ENCODE peak calls at places on chromosomes 1 and 21, in six cellular contexts. E, N, T, Z, V and L are unnamed samples.

GRCh38 chr21:35476616-35477395 is 427.7 kb upstream of the RUNX1 start:
- DNase-seq in E (no peak), V (peak; percentile 69), Z (no peak), T (no peak), N (no peak), L (no peak)

GRCh38 chr1:7375781-7376660 is 395.1 kb upstream of the VAMP3 start:
- DNase-seq in T (no peak), Z (no peak), E (no peak), N (no peak), V (no peak), L (no peak)

GRCh38 chr1:181204530-181204929 is 116.0 kb downstream of the IER5 start:
- DNase-seq in T (no peak), N (no peak), Z (no peak), V (no peak), E (no peak), L (no peak)

GRCh38 chr1:221858758-221859157 is 116.9 kb upstream of the DUSP10 start:
- DNase-seq in T (peak; percentile 8), N (no peak), V (peak; percentile 30), E (no peak), Z (no peak), L (peak; percentile 96)

GRCh38 chr1:159040206-159040605 is 30.5 kb downstream of the IFI16 start:
- DNase-seq in V (peak; percentile 34), Z (no peak), E (no peak), T (no peak), N (no peak), L (peak; percentile 2)

GRCh38 chr1:154295408-154296235 is 23.2 kb downstream of the HAX1 start:
- DNase-seq in T (no peak), E (no peak), Z (no peak), N (no peak), V (no peak), L (no peak)

GRCh38 chr1:248841702-248842395 is 3.8 kb downstream of the ZNF672 start:
- DNase-seq in V (peak; percentile 81), N (peak; percentile 51), T (peak; percentile 55), E (no peak), Z (peak; percentile 21), L (peak; percentile 43)

GRCh38 chr1:203325004-203325417 is 19.7 kb downstream of the BTG2 start:
- DNase-seq in Z (no peak), E (peak; percentile 83), N (no peak), T (no peak), V (no peak), L (no peak)

GRCh38 chr1:10824821-10825540 is 28.5 kb upstream of the CASZ1 start:
- DNase-seq in N (no peak), Z (no peak), E (no peak), V (peak; percentile 67), T (peak; percentile 27), L (peak; percentile 96)

GRCh38 chr1:99264201-99265021 is at the start of gene PLPPR4:
- DNase-seq in T (peak; percentile 2), E (peak; percentile 2), N (peak; percentile 34), Z (peak; percentile 38), V (peak; percentile 30), L (peak; percentile 4)

GRCh38 chr1:62247391-62248168 is 52.9 kb downstream of the L1TD1 start:
- DNase-seq in Z (no peak), N (no peak), E (no peak), T (no peak), V (no peak), L (no peak)

GRCh38 chr1:231327617-231328016 is 10.0 kb downstream of the EXOC8 start:
- DNase-seq in N (no peak), V (no peak), T (no peak), E (no peak), Z (no peak), L (no peak)

GRCh38 chr1:60598055-60598910 is 484.1 kb upstream of the NFIA start:
- DNase-seq in N (no peak), Z (no peak), T (no peak), V (no peak), E (no peak), L (no peak)

GRCh38 chr1:42518894-42519293 is 55.8 kb downstream of the CCDC30 start:
- DNase-seq in Z (no peak), N (no peak), V (no peak), T (no peak), E (no peak), L (no peak)

GRCh38 chr1:21891081-21891480 is 46.0 kb downstream of the HSPG2 start:
- DNase-seq in N (no peak), E (no peak), T (no peak), V (no peak), Z (no peak), L (no peak)

GRCh38 chr1:215418876-215419442 is 148.1 kb upstream of the KCTD3 start:
- DNase-seq in N (no peak), V (no peak), Z (no peak), E (no peak), T (no peak), L (no peak)

GRCh38 chr21:35450830-35451229 is 401.7 kb upstream of the RUNX1 start:
- DNase-seq in Z (no peak), V (no peak), T (no peak), N (no peak), E (no peak), L (no peak)

GRCh38 chr1:35043498-35043897 is 11.8 kb upstream of the ZMYM6 start:
- DNase-seq in V (no peak), N (no peak), E (no peak), Z (no peak), T (no peak), L (no peak)

GRCh38 chr1:25610822-25611630 is 5.6 kb upstream of the MAN1C1 start:
- DNase-seq in N (no peak), V (peak; percentile 43), T (no peak), E (no peak), Z (no peak), L (no peak)

GRCh38 chr1:48430832-48431231 is 41.2 kb downstream of the SPATA6 start:
- DNase-seq in T (no peak), V (no peak), N (no peak), E (no peak), Z (no peak), L (no peak)

GRCh38 chr1:14137411-14138134 is 437.6 kb downstream of the PRDM2 start:
- DNase-seq in N (no peak), T (no peak), V (no peak), Z (no peak), E (no peak), L (peak; percentile 89)

GRCh38 chr1:30730351-30731108 is 7.1 kb upstream of the MATN1 start:
- DNase-seq in T (no peak), N (no peak), Z (no peak), E (peak; percentile 72), V (peak; percentile 15), L (no peak)

GRCh38 chr1:71706030-71706671 is 576.2 kb downstream of the NEGR1 start:
- DNase-seq in N (no peak), E (no peak), V (no peak), T (no peak), Z (no peak), L (no peak)
- H3K4me3 ChIP-seq in N (no peak overlapping the region), E (no peak overlapping the region), V (no peak overlapping the region), T (no peak overlapping the region), Z (no peak overlapping the region), L (no peak overlapping the region)

GRCh38 chr1:223731076-223731770 is 18.9 kb downstream of the CAPN2 start:
- DNase-seq in Z (peak; percentile 73), V (peak; percentile 86), E (no peak), T (no peak), N (peak; percentile 53), L (no peak)
- H3K4me3 ChIP-seq in Z (no peak overlapping the region), V (no peak overlapping the region), E (no peak overlapping the region), T (peak overlapping the region; percentile 1), N (no peak overlapping the region), L (no peak overlapping the region)

GRCh38 chr1:167249702-167250101 is 29.0 kb downstream of the POU2F1 start:
- DNase-seq in E (no peak), V (no peak), Z (no peak), N (no peak), T (no peak), L (no peak)

GRCh38 chr1:167250482-167250881 is 29.8 kb downstream of the POU2F1 start:
- DNase-seq in N (no peak), Z (no peak), T (no peak), V (no peak), E (no peak), L (no peak)

GRCh38 chr1:167246971-167247370 is 26.3 kb downstream of the POU2F1 start:
- DNase-seq in N (no peak), V (no peak), Z (no peak), T (no peak), E (no peak), L (no peak)

GRCh38 chr1:167248707-167249642 is 28.3 kb downstream of the POU2F1 start:
- DNase-seq in T (no peak), V (no peak), E (no peak), N (no peak), Z (no peak), L (no peak)

GRCh38 chr1:167247754-167248153 is 27.1 kb downstream of the POU2F1 start:
- DNase-seq in N (no peak), Z (no peak), V (no peak), E (no peak), T (no peak), L (no peak)
- H3K4me3 ChIP-seq in N (no peak overlapping the region), Z (no peak overlapping the region), V (no peak overlapping the region), E (no peak overlapping the region), T (no peak overlapping the region), L (no peak overlapping the region)

GRCh38 chr1:18646091-18646775 is 15.6 kb downstream of the PAX7 start:
- DNase-seq in V (no peak), Z (no peak), N (no peak), E (no peak), T (no peak), L (no peak)
- H3K4me3 ChIP-seq in V (peak overlapping the region; percentile 11), Z (no peak overlapping the region), N (no peak overlapping the region), E (no peak overlapping the region), T (no peak overlapping the region), L (no peak overlapping the region)

GRCh38 chr1:37839676-37840075 is 19.7 kb downstream of the MTF1 start:
- DNase-seq in V (no peak), T (no peak), Z (no peak), N (no peak), E (no peak), L (no peak)
- H3K4me3 ChIP-seq in V (no peak overlapping the region), T (no peak overlapping the region), Z (no peak overlapping the region), N (no peak overlapping the region), E (no peak overlapping the region), L (no peak overlapping the region)

GRCh38 chr21:42512346-42513034 is 1.2 kb upstream of the SLC37A1 start:
- DNase-seq in T (no peak), N (no peak), E (no peak), Z (no peak), V (no peak), L (no peak)
- H3K4me3 ChIP-seq in T (no peak overlapping the region), N (no peak overlapping the region), E (no peak overlapping the region), Z (no peak overlapping the region), V (no peak overlapping the region), L (no peak overlapping the region)

GRCh38 chr1:84143796-84144565 is at the start of gene PRKACB:
- DNase-seq in V (peak; percentile 57), N (peak; percentile 36), Z (no peak), E (no peak), T (no peak), L (peak; percentile 27)
- H3K4me3 ChIP-seq in V (no peak within 1 kb of the TSS), N (no peak within 1 kb of the TSS), Z (no peak within 1 kb of the TSS), E (peak within 1 kb of the TSS; percentile 10), T (no peak within 1 kb of the TSS), L (no peak within 1 kb of the TSS)

GRCh38 chr1:234969630-234970370 is 158.8 kb downstream of the TOMM20 start:
- DNase-seq in T (no peak), V (peak; percentile 82), Z (peak; percentile 80), N (no peak), E (no peak), L (peak; percentile 73)
- H3K4me3 ChIP-seq in T (no peak overlapping the region), V (no peak overlapping the region), Z (no peak overlapping the region), N (no peak overlapping the region), E (no peak overlapping the region), L (no peak overlapping the region)